ENCODE peak calls at places on chromosomes 11 and 22, in four cellular contexts. R is pancreas, S is astrocyte of the spinal cord, V is GM13976. A is an unnamed sample.

GRCh38 chr22:19514831-19515565 is 9.2 kb downstream of the CLDN5 start:
- DNase-seq in R (no peak), S (peak), V (no peak), A (no peak)

GRCh38 chr11:19882356-19882755 is 169.7 kb downstream of the NAV2 start:
- DNase-seq in R (no peak), S (no peak), V (no peak), A (no peak)

GRCh38 chr22:27874185-27874584 is 44.9 kb downstream of the PITPNB start:
- DNase-seq in R (no peak), S (no peak), V (no peak), A (no peak)

GRCh38 chr11:32016111-32016510 is 74.8 kb upstream of the RCN1 start:
- DNase-seq in R (no peak), S (no peak), V (no peak), A (no peak)

GRCh38 chr11:20031155-20032001 is 128.9 kb downstream of the DBX1 start:
- DNase-seq in R (no peak), S (peak), V (no peak), A (no peak)

GRCh38 chr22:43995798-43996169 is 28.3 kb upstream of the PARVB start:
- DNase-seq in R (no peak), S (no peak), V (no peak), A (peak)

GRCh38 chr22:17706451-17706900 is 67.8 kb downstream of the BID start:
- DNase-seq in R (no peak), S (peak), V (peak), A (peak)

GRCh38 chr22:19105867-19106802 is 16.1 kb downstream of the DGCR2 start:
- DNase-seq in R (no peak), S (no peak), V (no peak), A (no peak)

GRCh38 chr11:32225491-32226285 is 134.8 kb downstream of the RCN1 start:
- DNase-seq in R (no peak), S (no peak), V (no peak), A (no peak)

GRCh38 chr11:65524747-65525658 is at the start of gene SCYL1:
- DNase-seq in R (peak), S (peak), V (peak), A (peak)

GRCh38 chr11:69772646-69773045 is 2.5 kb downstream of the FGF4 start:
- DNase-seq in R (no peak), S (no peak), V (no peak), A (no peak)

GRCh38 chr11:33690290-33691050 is 10.2 kb downstream of the C11orf91 start:
- DNase-seq in R (no peak), S (peak), V (no peak), A (no peak)

GRCh38 chr11:47268448-47269001 is 1.4 kb upstream of the MADD start:
- DNase-seq in R (peak), S (no peak), V (no peak), A (no peak)

GRCh38 chr22:46076651-46077339 is 73.5 kb upstream of the PPARA start:
- DNase-seq in R (peak), S (no peak), V (no peak), A (no peak)

GRCh38 chr22:47059076-47059475 is 296.6 kb downstream of the TBC1D22A start:
- DNase-seq in R (no peak), S (no peak), V (no peak), A (no peak)

GRCh38 chr11:2092956-2093412 is 46.2 kb downstream of the IGF2 start:
- DNase-seq in R (peak), S (peak), V (no peak), A (no peak)

GRCh38 chr11:123438191-123438627 is 8.1 kb downstream of the GRAMD1B start:
- DNase-seq in R (no peak), S (no peak), V (no peak), A (no peak)

GRCh38 chr11:64088159-64089026 is 52.7 kb downstream of the FLRT1 start:
- DNase-seq in R (no peak), S (no peak), V (no peak), A (peak)
- TF ChIP-seq CTCF in R (no peak), S (peak), V (no peak), A (no peak)

GRCh38 chr11:104126464-104126863 is 37.5 kb downstream of the PDGFD start:
- DNase-seq in R (no peak), S (no peak), V (no peak), A (no peak)
- TF ChIP-seq CTCF in R (no peak), S (no peak), V (no peak), A (no peak)

DNA sequence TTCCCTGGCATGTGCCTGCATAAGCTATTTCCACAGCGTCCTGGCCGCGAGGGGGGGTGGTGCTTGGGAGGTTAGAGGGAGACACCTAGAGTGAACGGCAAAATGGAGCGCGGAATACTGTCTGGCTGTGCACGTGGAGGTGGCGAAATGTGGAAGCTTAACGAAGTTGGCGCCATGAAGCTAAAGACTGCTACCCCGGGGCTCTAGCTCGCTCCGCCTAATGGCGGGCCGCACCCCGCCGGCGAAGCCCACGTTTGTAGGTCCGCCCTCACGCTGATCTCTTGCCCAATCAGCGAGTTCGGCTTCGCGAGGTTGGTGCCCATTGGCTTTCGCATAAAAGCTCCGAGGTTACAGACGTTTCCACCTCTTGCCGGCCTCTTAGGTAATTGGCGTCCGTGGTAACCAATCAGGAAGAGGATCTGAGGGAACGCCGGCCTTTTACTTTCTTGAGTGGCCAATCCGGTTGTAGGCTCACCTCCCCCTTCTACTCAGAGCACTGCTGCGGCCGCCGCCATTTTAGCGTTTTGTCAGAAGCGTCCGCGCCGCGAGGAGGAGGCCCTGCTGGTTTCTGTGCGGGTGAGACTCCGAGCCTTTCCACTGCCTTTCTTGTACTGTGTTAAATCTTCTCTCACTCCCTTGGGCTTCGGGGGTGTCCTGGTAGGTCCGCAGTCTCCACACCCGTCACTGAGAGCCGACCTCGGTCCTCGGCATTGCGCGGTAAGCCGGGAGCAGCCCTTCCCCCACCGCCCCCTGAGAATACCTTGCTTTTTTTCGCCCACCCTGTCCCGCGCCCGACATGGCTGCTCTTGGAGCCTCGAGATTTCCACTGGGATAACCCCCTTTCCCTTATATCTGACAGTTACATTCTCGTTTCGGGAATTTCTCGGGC is at the start of gene RBM4:
- DNase-seq in R (peak), S (peak), V (peak), A (peak)
- TF ChIP-seq CTCF in R (no peak), S (no peak), V (no peak), A (no peak)

GRCh38 chr22:26109686-26110315 is 59.5 kb upstream of the SEZ6L start:
- DNase-seq in R (no peak), S (no peak), V (no peak), A (no peak)

GRCh38 chr22:26103023-26103422 is 66.2 kb upstream of the SEZ6L start:
- DNase-seq in R (no peak), S (no peak), V (no peak), A (no peak)

DNA sequence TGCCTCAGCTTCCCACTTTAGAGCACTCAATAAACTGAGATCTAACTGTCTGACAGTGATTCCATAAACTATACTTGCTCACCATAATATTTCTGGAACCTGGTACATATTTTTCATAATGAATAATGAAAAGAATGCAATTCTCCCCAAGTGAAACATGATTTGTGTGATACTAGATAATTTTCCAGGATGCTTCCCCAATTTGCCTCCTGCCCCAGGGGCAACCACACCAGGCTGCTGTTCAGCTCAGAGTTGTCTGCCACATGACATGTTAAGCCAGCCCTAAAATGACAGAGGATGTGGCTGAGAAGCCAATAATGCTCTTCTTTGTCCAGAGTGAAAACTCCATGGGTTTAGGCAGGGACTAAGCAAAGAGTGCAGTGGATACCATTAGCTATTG is 62.9 kb upstream of the SEZ6L start:
- DNase-seq in R (no peak), S (no peak), V (no peak), A (no peak)
- TF ChIP-seq CTCF in R (no peak), S (no peak), V (no peak), A (no peak)

GRCh38 chr11:128422576-128423370 is 164.6 kb downstream of the ETS1 start:
- DNase-seq in R (peak), S (no peak), V (no peak), A (no peak)
- TF ChIP-seq CTCF in R (no peak), S (no peak), V (no peak), A (no peak)

GRCh38 chr11:126114486-126115252 is 52.0 kb upstream of the CDON start:
- DNase-seq in R (no peak), S (no peak), V (no peak), A (no peak)

GRCh38 chr11:126113515-126113957 is 50.9 kb upstream of the CDON start:
- DNase-seq in R (peak), S (peak), V (no peak), A (no peak)

GRCh38 chr11:126115253-126115540 is 52.5 kb upstream of the CDON start:
- DNase-seq in R (peak), S (no peak), V (no peak), A (no peak)

GRCh38 chr11:126113963-126114362 is 51.3 kb upstream of the CDON start:
- DNase-seq in R (no peak), S (no peak), V (no peak), A (no peak)

GRCh38 chr11:126115820-126116319 is 53.2 kb upstream of the CDON start:
- DNase-seq in R (peak), S (peak), V (no peak), A (no peak)
- TF ChIP-seq CTCF in R (no peak), S (peak), V (no peak), A (no peak)

DNA sequence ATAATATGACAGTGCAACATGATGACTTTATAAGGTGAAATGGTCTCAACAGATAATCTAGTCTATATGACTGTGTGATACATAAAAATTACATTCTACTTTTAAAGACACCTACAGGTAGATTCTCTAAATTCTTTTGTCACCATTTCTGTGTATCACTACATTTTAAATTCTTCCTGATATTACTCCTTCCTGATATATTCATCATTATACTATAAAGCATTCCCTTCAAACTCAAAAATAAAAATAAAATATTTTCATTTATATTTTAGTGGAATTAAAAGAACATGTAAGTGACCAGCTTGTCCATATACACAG is 1062.3 kb downstream of the DLG2 start:
- DNase-seq in R (no peak), S (no peak), V (no peak), A (no peak)
- TF ChIP-seq CTCF in R (no peak), S (no peak), V (no peak), A (no peak)

DNA sequence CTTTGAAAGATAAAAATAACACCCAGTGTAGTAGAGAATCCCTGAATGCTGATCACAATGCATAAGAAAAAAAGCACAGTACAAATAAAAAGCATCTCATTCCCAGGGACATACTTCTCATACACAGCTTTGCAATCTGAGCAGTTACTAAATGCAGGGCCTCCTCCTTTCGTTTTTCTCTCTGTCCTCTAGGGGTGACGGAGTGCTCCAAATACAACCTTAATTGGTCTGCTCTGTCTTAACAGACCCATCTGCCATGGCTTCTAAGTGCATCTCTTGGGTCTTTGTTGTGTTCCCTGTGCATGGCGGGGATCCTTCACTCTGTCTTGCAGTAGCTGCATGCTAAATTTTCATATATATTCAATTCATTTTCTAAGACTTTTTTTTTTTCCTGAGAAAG is 1114.2 kb upstream of the RAG2 start:
- DNase-seq in R (no peak), S (peak), V (no peak), A (no peak)
- TF ChIP-seq CTCF in R (no peak), S (peak), V (no peak), A (no peak)

GRCh38 chr11:810040-810567 is 337 bp downstream of the RPLP2 start:
- DNase-seq in R (peak), S (no peak), V (no peak), A (no peak)
- TF ChIP-seq CTCF in R (no peak), S (no peak), V (no peak), A (no peak)